ENCODE peak calls at places on chromosomes 4 and X, in seven cellular contexts. One of them, this sample, is unnamed.

GRCh38 chrX:24682739-24683432 is 10.8 kb upstream of the POLA1 start:
- DNase-seq in ovary: no peak
- DNase-seq in colonic mucosa: no peak
- DNase-seq in upper lobe of right lung: no peak
- DNase-seq in CD8-positive, alpha-beta T cell: no peak
- DNase-seq in mesendoderm: no peak
- DNase-seq in CD4-positive, alpha-beta memory T cell: no peak
- DNase-seq in this sample: no peak

GRCh38 chrX:102712967-102713677 is 874 bp downstream of the GPRASP2 start:
- DNase-seq in mesendoderm: peak
- DNase-seq in ovary: peak
- DNase-seq in colonic mucosa: peak
- DNase-seq in upper lobe of right lung: peak
- DNase-seq in CD8-positive, alpha-beta T cell: no peak
- DNase-seq in CD4-positive, alpha-beta memory T cell: no peak
- DNase-seq in this sample: no peak

GRCh38 chr4:80125252-80126177 is 52.5 kb upstream of the ANTXR2 start:
- DNase-seq in CD8-positive, alpha-beta T cell: peak
- DNase-seq in upper lobe of right lung: no peak
- DNase-seq in mesendoderm: peak
- DNase-seq in CD4-positive, alpha-beta memory T cell: peak
- DNase-seq in ovary: no peak
- DNase-seq in colonic mucosa: no peak
- DNase-seq in this sample: peak

GRCh38 chr4:48939785-48940184 is 33.2 kb upstream of the OCIAD2 start:
- DNase-seq in mesendoderm: peak
- DNase-seq in upper lobe of right lung: no peak
- DNase-seq in colonic mucosa: no peak
- DNase-seq in ovary: no peak
- DNase-seq in CD8-positive, alpha-beta T cell: no peak
- DNase-seq in CD4-positive, alpha-beta memory T cell: no peak
- DNase-seq in this sample: no peak

GRCh38 chr4:3531306-3531886 is 826 bp downstream of the LRPAP1 start:
- DNase-seq in ovary: no peak
- DNase-seq in mesendoderm: peak
- DNase-seq in CD8-positive, alpha-beta T cell: no peak
- DNase-seq in CD4-positive, alpha-beta memory T cell: no peak
- DNase-seq in colonic mucosa: no peak
- DNase-seq in upper lobe of right lung: peak
- DNase-seq in this sample: no peak

GRCh38 chr4:153731239-153731638 is 28.6 kb downstream of the RNF175 start:
- DNase-seq in CD8-positive, alpha-beta T cell: no peak
- DNase-seq in upper lobe of right lung: no peak
- DNase-seq in mesendoderm: no peak
- DNase-seq in colonic mucosa: no peak
- DNase-seq in ovary: no peak
- DNase-seq in CD4-positive, alpha-beta memory T cell: no peak
- DNase-seq in this sample: no peak

GRCh38 chr4:113406723-113407016 is 354.9 kb downstream of the CAMK2D start:
- DNase-seq in ovary: no peak
- DNase-seq in upper lobe of right lung: no peak
- DNase-seq in mesendoderm: no peak
- DNase-seq in colonic mucosa: no peak
- DNase-seq in CD4-positive, alpha-beta memory T cell: no peak
- DNase-seq in CD8-positive, alpha-beta T cell: no peak
- DNase-seq in this sample: no peak

GRCh38 chr4:123577507-123577906 is 180.9 kb downstream of the SPRY1 start:
- DNase-seq in ovary: no peak
- DNase-seq in CD4-positive, alpha-beta memory T cell: no peak
- DNase-seq in upper lobe of right lung: no peak
- DNase-seq in colonic mucosa: no peak
- DNase-seq in CD8-positive, alpha-beta T cell: no peak
- DNase-seq in mesendoderm: no peak
- DNase-seq in this sample: no peak

GRCh38 chr4:145936142-145937020 is 2.2 kb downstream of the ZNF827 start:
- DNase-seq in colonic mucosa: peak
- DNase-seq in upper lobe of right lung: peak
- DNase-seq in mesendoderm: peak
- DNase-seq in ovary: peak
- DNase-seq in CD4-positive, alpha-beta memory T cell: peak
- DNase-seq in CD8-positive, alpha-beta T cell: peak
- DNase-seq in this sample: peak

GRCh38 chrX:83419030-83419792 is 88.9 kb upstream of the POU3F4 start:
- DNase-seq in ovary: no peak
- DNase-seq in CD8-positive, alpha-beta T cell: no peak
- DNase-seq in mesendoderm: no peak
- DNase-seq in CD4-positive, alpha-beta memory T cell: no peak
- DNase-seq in upper lobe of right lung: no peak
- DNase-seq in colonic mucosa: no peak
- DNase-seq in this sample: no peak

GRCh38 chr4:61202638-61203495 is 2.7 kb downstream of the ADGRL3 start:
- DNase-seq in CD4-positive, alpha-beta memory T cell: no peak
- DNase-seq in upper lobe of right lung: no peak
- DNase-seq in ovary: no peak
- DNase-seq in mesendoderm: peak
- DNase-seq in CD8-positive, alpha-beta T cell: no peak
- DNase-seq in colonic mucosa: no peak
- DNase-seq in this sample: no peak

GRCh38 chr4:5711479-5712184 is 631 bp downstream of the EVC start:
- DNase-seq in CD8-positive, alpha-beta T cell: no peak
- DNase-seq in CD4-positive, alpha-beta memory T cell: no peak
- DNase-seq in ovary: peak
- DNase-seq in mesendoderm: peak
- DNase-seq in upper lobe of right lung: peak
- DNase-seq in colonic mucosa: no peak
- DNase-seq in this sample: no peak

GRCh38 chr4:38266616-38267015 is 306.4 kb downstream of the PTTG2 start:
- DNase-seq in mesendoderm: no peak
- DNase-seq in ovary: no peak
- DNase-seq in colonic mucosa: peak
- DNase-seq in CD4-positive, alpha-beta memory T cell: no peak
- DNase-seq in CD8-positive, alpha-beta T cell: no peak
- DNase-seq in upper lobe of right lung: no peak
- DNase-seq in this sample: no peak

GRCh38 chrX:70454441-70455365 is 10.1 kb downstream of the DLG3 start:
- DNase-seq in colonic mucosa: peak
- DNase-seq in CD4-positive, alpha-beta memory T cell: peak
- DNase-seq in CD8-positive, alpha-beta T cell: peak
- DNase-seq in upper lobe of right lung: peak
- DNase-seq in ovary: peak
- DNase-seq in mesendoderm: peak
- DNase-seq in this sample: peak

GRCh38 chr4:112982677-112983076 is 66.8 kb upstream of the ANK2 start:
- DNase-seq in colonic mucosa: no peak
- DNase-seq in CD4-positive, alpha-beta memory T cell: no peak
- DNase-seq in mesendoderm: no peak
- DNase-seq in CD8-positive, alpha-beta T cell: no peak
- DNase-seq in ovary: no peak
- DNase-seq in upper lobe of right lung: no peak
- DNase-seq in this sample: no peak

GRCh38 chr4:116358633-116359222 is 726.6 kb downstream of the TRAM1L1 start:
- DNase-seq in CD8-positive, alpha-beta T cell: no peak
- DNase-seq in ovary: no peak
- DNase-seq in CD4-positive, alpha-beta memory T cell: no peak
- DNase-seq in mesendoderm: peak
- DNase-seq in colonic mucosa: peak
- DNase-seq in upper lobe of right lung: no peak
- DNase-seq in this sample: no peak

GRCh38 chr4:173212379-173212778 is 43.8 kb downstream of the GALNT7 start:
- DNase-seq in upper lobe of right lung: no peak
- DNase-seq in ovary: no peak
- DNase-seq in mesendoderm: no peak
- DNase-seq in CD4-positive, alpha-beta memory T cell: no peak
- DNase-seq in colonic mucosa: no peak
- DNase-seq in CD8-positive, alpha-beta T cell: no peak
- DNase-seq in this sample: no peak

GRCh38 chr4:7591409-7592063 is 156.8 kb upstream of the PSAPL1 start:
- DNase-seq in ovary: no peak
- DNase-seq in upper lobe of right lung: no peak
- DNase-seq in CD8-positive, alpha-beta T cell: no peak
- DNase-seq in colonic mucosa: no peak
- DNase-seq in mesendoderm: no peak
- DNase-seq in CD4-positive, alpha-beta memory T cell: no peak
- DNase-seq in this sample: no peak
- H3K27ac ChIP-seq in ovary: no peak
- H3K27ac ChIP-seq in upper lobe of right lung: no peak
- H3K27ac ChIP-seq in CD8-positive, alpha-beta T cell: no peak
- H3K27ac ChIP-seq in colonic mucosa: no peak
- H3K27ac ChIP-seq in mesendoderm: no peak
- H3K27ac ChIP-seq in CD4-positive, alpha-beta memory T cell: no peak
- H3K27ac ChIP-seq in this sample: no peak

GRCh38 chrX:40130207-40130606 is 32.4 kb upstream of the BCOR start:
- DNase-seq in ovary: no peak
- DNase-seq in colonic mucosa: no peak
- DNase-seq in CD8-positive, alpha-beta T cell: no peak
- DNase-seq in CD4-positive, alpha-beta memory T cell: no peak
- DNase-seq in mesendoderm: peak
- DNase-seq in upper lobe of right lung: no peak
- DNase-seq in this sample: no peak

GRCh38 chrX:40131644-40132376 is 34.1 kb upstream of the BCOR start:
- DNase-seq in CD4-positive, alpha-beta memory T cell: no peak
- DNase-seq in ovary: no peak
- DNase-seq in CD8-positive, alpha-beta T cell: no peak
- DNase-seq in colonic mucosa: no peak
- DNase-seq in mesendoderm: no peak
- DNase-seq in upper lobe of right lung: no peak
- DNase-seq in this sample: no peak

GRCh38 chrX:40127052-40127451 is 29.3 kb upstream of the BCOR start:
- DNase-seq in CD8-positive, alpha-beta T cell: no peak
- DNase-seq in upper lobe of right lung: no peak
- DNase-seq in CD4-positive, alpha-beta memory T cell: peak
- DNase-seq in ovary: no peak
- DNase-seq in colonic mucosa: no peak
- DNase-seq in mesendoderm: no peak
- DNase-seq in this sample: no peak

DNA sequence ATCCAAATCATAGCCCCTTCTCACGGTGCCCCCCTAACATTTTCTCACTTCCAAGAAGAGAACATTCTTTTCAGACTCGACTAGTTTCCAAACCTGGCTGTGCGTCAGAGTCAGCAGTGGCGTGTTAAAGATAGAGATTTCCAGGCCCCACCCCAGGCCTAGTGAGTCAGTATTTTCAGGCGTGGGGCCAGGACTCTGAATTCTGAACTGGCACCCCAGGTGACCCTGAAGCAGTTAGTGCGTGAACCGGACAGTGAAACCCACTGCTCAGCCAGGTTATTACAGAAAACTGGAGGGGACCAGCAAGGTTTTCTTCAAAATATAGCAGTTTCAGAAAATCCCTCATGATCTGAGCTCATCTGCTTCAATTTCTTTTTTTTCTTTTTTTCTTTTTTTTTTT is 35.0 kb upstream of the BCOR start:
- DNase-seq in CD8-positive, alpha-beta T cell: no peak
- DNase-seq in CD4-positive, alpha-beta memory T cell: no peak
- DNase-seq in ovary: peak
- DNase-seq in colonic mucosa: no peak
- DNase-seq in upper lobe of right lung: no peak
- DNase-seq in mesendoderm: no peak
- DNase-seq in this sample: no peak
- H3K27ac ChIP-seq in CD8-positive, alpha-beta T cell: no peak
- H3K27ac ChIP-seq in CD4-positive, alpha-beta memory T cell: no peak
- H3K27ac ChIP-seq in ovary: peak
- H3K27ac ChIP-seq in colonic mucosa: no peak
- H3K27ac ChIP-seq in upper lobe of right lung: no peak
- H3K27ac ChIP-seq in mesendoderm: no peak
- H3K27ac ChIP-seq in this sample: peak

GRCh38 chrX:139930923-139931645 is 1.8 kb downstream of the ATP11C start:
- DNase-seq in ovary: peak
- DNase-seq in CD4-positive, alpha-beta memory T cell: peak
- DNase-seq in mesendoderm: peak
- DNase-seq in CD8-positive, alpha-beta T cell: peak
- DNase-seq in colonic mucosa: peak
- DNase-seq in upper lobe of right lung: peak
- DNase-seq in this sample: peak

GRCh38 chrX:139932901-139933796 is at the start of gene ATP11C:
- DNase-seq in upper lobe of right lung: peak
- DNase-seq in colonic mucosa: peak
- DNase-seq in mesendoderm: peak
- DNase-seq in CD4-positive, alpha-beta memory T cell: peak
- DNase-seq in ovary: peak
- DNase-seq in CD8-positive, alpha-beta T cell: peak
- DNase-seq in this sample: peak

GRCh38 chrX:139932077-139932900 is 564 bp downstream of the ATP11C start:
- DNase-seq in mesendoderm: no peak
- DNase-seq in CD4-positive, alpha-beta memory T cell: peak
- DNase-seq in colonic mucosa: peak
- DNase-seq in ovary: peak
- DNase-seq in upper lobe of right lung: peak
- DNase-seq in CD8-positive, alpha-beta T cell: peak
- DNase-seq in this sample: peak

GRCh38 chrX:139929876-139930275 is 3.0 kb downstream of the ATP11C start:
- DNase-seq in CD4-positive, alpha-beta memory T cell: no peak
- DNase-seq in mesendoderm: no peak
- DNase-seq in ovary: no peak
- DNase-seq in colonic mucosa: no peak
- DNase-seq in CD8-positive, alpha-beta T cell: no peak
- DNase-seq in upper lobe of right lung: no peak
- DNase-seq in this sample: no peak

GRCh38 chrX:139931646-139932076 is 1.2 kb downstream of the ATP11C start:
- DNase-seq in colonic mucosa: no peak
- DNase-seq in CD8-positive, alpha-beta T cell: peak
- DNase-seq in ovary: no peak
- DNase-seq in CD4-positive, alpha-beta memory T cell: no peak
- DNase-seq in mesendoderm: no peak
- DNase-seq in upper lobe of right lung: no peak
- DNase-seq in this sample: no peak
- H3K27ac ChIP-seq in colonic mucosa: peak
- H3K27ac ChIP-seq in CD8-positive, alpha-beta T cell: peak
- H3K27ac ChIP-seq in ovary: peak
- H3K27ac ChIP-seq in CD4-positive, alpha-beta memory T cell: peak
- H3K27ac ChIP-seq in mesendoderm: no peak
- H3K27ac ChIP-seq in upper lobe of right lung: peak
- H3K27ac ChIP-seq in this sample: peak

GRCh38 chr4:165297626-165298025 is 29.8 kb upstream of the MSMO1 start:
- DNase-seq in CD8-positive, alpha-beta T cell: no peak
- DNase-seq in upper lobe of right lung: no peak
- DNase-seq in ovary: no peak
- DNase-seq in mesendoderm: no peak
- DNase-seq in colonic mucosa: no peak
- DNase-seq in CD4-positive, alpha-beta memory T cell: no peak
- DNase-seq in this sample: no peak

GRCh38 chr4:165299399-165300060 is 27.9 kb upstream of the MSMO1 start:
- DNase-seq in colonic mucosa: no peak
- DNase-seq in CD8-positive, alpha-beta T cell: no peak
- DNase-seq in upper lobe of right lung: no peak
- DNase-seq in ovary: no peak
- DNase-seq in CD4-positive, alpha-beta memory T cell: no peak
- DNase-seq in mesendoderm: no peak
- DNase-seq in this sample: no peak

GRCh38 chr4:165302658-165303057 is 24.8 kb upstream of the MSMO1 start:
- DNase-seq in CD4-positive, alpha-beta memory T cell: no peak
- DNase-seq in ovary: no peak
- DNase-seq in CD8-positive, alpha-beta T cell: no peak
- DNase-seq in colonic mucosa: no peak
- DNase-seq in mesendoderm: no peak
- DNase-seq in upper lobe of right lung: no peak
- DNase-seq in this sample: no peak

DNA sequence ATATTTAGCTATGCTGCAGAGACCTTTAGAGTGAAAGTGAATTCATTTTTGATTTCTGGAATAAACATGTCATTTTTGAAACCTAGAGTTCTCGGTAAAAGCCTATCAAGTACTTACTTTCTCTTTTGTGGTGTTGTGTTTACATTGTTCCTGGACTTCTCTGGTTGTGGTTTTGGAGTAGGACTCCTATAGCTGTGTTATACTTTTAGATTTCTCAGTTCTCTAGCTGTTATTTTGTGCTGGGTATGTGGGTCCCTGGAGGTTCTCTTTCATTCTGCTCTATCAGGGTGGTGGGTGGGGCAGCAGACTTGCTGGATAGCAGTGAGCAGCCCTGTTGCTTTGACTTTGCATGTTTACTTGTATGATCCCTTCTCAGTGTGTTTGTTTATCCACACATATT is 25.6 kb upstream of the MSMO1 start:
- DNase-seq in CD8-positive, alpha-beta T cell: no peak
- DNase-seq in colonic mucosa: no peak
- DNase-seq in ovary: no peak
- DNase-seq in mesendoderm: no peak
- DNase-seq in CD4-positive, alpha-beta memory T cell: peak
- DNase-seq in upper lobe of right lung: no peak
- DNase-seq in this sample: peak
- H3K27ac ChIP-seq in CD8-positive, alpha-beta T cell: no peak
- H3K27ac ChIP-seq in colonic mucosa: no peak
- H3K27ac ChIP-seq in ovary: no peak
- H3K27ac ChIP-seq in mesendoderm: no peak
- H3K27ac ChIP-seq in CD4-positive, alpha-beta memory T cell: peak
- H3K27ac ChIP-seq in upper lobe of right lung: no peak
- H3K27ac ChIP-seq in this sample: no peak